ENCODE peak calls at places on chromosome 21, in seven cellular contexts. C, D, N, T, G, B and A are unnamed samples.
A peak's percentile ranks its signal among the peaks of the same experiment; 100 is the strongest.

GRCh38 chr21:27423906-27424595 is 457.2 kb upstream of the ADAMTS5 start:
- DNase-seq in T (peak; percentile 61), C (no peak), B (no peak), G (no peak), N (no peak), D (no peak), A (no peak)

GRCh38 chr21:42456457-42456856 is 39.6 kb downstream of the RSPH1 start:
- DNase-seq in D (no peak), N (peak; percentile 45), T (no peak), G (no peak), C (peak; percentile 38), B (no peak), A (no peak)

GRCh38 chr21:14119038-14119437 is 91.7 kb downstream of the LIPI start:
- DNase-seq in N (no peak), C (no peak), T (no peak), G (no peak), D (no peak), B (no peak), A (no peak)

GRCh38 chr21:42032266-42032665 is 22.1 kb upstream of the ZBTB21 start:
- DNase-seq in T (no peak), B (no peak), D (no peak), N (no peak), C (no peak), G (no peak), A (no peak)

GRCh38 chr21:17003221-17003620 is 509.6 kb upstream of the CXADR start:
- DNase-seq in N (no peak), G (no peak), D (no peak), B (no peak), C (no peak), T (no peak), A (no peak)

GRCh38 chr21:39155578-39155977 is 27.7 kb downstream of the PSMG1 start:
- DNase-seq in B (no peak), G (no peak), T (no peak), C (no peak), D (no peak), N (no peak), A (no peak)

GRCh38 chr21:45114072-45114471 is 39.7 kb downstream of the ADARB1 start:
- DNase-seq in T (no peak), D (no peak), C (no peak), N (no peak), B (peak; percentile 28), G (no peak), A (no peak)

GRCh38 chr21:41236361-41236973 is 68.5 kb downstream of the BACE2 start:
- DNase-seq in G (no peak), N (no peak), D (no peak), T (no peak), B (no peak), C (no peak), A (no peak)

GRCh38 chr21:43903451-43904091 is 38.5 kb downstream of the AGPAT3 start:
- DNase-seq in C (no peak), N (no peak), B (no peak), T (no peak), D (no peak), G (no peak), A (no peak)

GRCh38 chr21:31630062-31630711 is 29.3 kb upstream of the SOD1 start:
- DNase-seq in D (no peak), N (no peak), B (no peak), T (no peak), C (no peak), G (no peak), A (no peak)

GRCh38 chr21:42624095-42624830 is 29.2 kb upstream of the PDE9A start:
- DNase-seq in D (no peak), C (no peak), B (peak; percentile 37), N (no peak), G (no peak), T (no peak), A (no peak)

GRCh38 chr21:25103500-25104207 is 503.6 kb downstream of the MRPL39 start:
- DNase-seq in B (no peak), N (no peak), G (no peak), C (no peak), T (no peak), D (no peak), A (no peak)

GRCh38 chr21:20207335-20207734 is 790.9 kb upstream of the NCAM2 start:
- DNase-seq in N (no peak), B (no peak), G (no peak), D (no peak), C (no peak), T (no peak), A (no peak)

GRCh38 chr21:10430007-10430406 is 91.4 kb upstream of the TPTE start:
- DNase-seq in C (no peak), N (no peak), B (no peak), T (no peak), D (no peak), G (no peak), A (no peak)

GRCh38 chr21:45531393-45532215 is 10.6 kb downstream of the SLC19A1 start:
- DNase-seq in B (no peak), C (no peak), D (no peak), N (no peak), T (no peak), G (peak; percentile 69), A (no peak)

GRCh38 chr21:46005481-46005881 is 23.9 kb downstream of the COL6A1 start:
- DNase-seq in D (no peak), G (no peak), B (no peak), N (no peak), C (no peak), T (no peak), A (no peak)

GRCh38 chr21:38181101-38181500 is 75.7 kb upstream of the KCNJ15 start:
- DNase-seq in B (no peak), C (no peak), T (no peak), D (no peak), G (no peak), N (no peak), A (no peak)

GRCh38 chr21:43269461-43269860 is 100.7 kb downstream of the CRYAA start:
- DNase-seq in C (peak; percentile 32), T (peak; percentile 20), B (peak; percentile 37), N (peak; percentile 28), G (no peak), D (no peak), A (peak; percentile 28)

GRCh38 chr21:41726630-41726969 is 40.3 kb downstream of the RIPK4 start:
- DNase-seq in C (no peak), T (no peak), G (no peak), D (no peak), B (no peak), N (no peak), A (no peak)

GRCh38 chr21:25638634-25639166 is 358 bp upstream of the JAM2 start:
- DNase-seq in T (no peak), N (no peak), B (peak; percentile 44), C (no peak), D (no peak), G (no peak), A (peak; percentile 20)

GRCh38 chr21:45550552-45551210 is 8.4 kb upstream of the SLC19A1 start:
- DNase-seq in T (no peak), D (no peak), G (no peak), N (peak; percentile 17), B (peak; percentile 93), C (peak; percentile 34), A (peak; percentile 70)